ENCODE peak calls at places on chromosomes 5 and 9, in five cellular contexts. Z is AG08395; O is stimulated activated CD8-positive, alpha-beta memory T cell treated with anti-CD3 and anti-CD28 coated beads, Interleukin-12 subunit alpha, Interleukin-12 subunit beta, amount 100 ng/mL, for 1 hour; N is NCI-H510A treated with DMSO at 0.1 percent for 48 hours; T is A172. R is an unnamed sample.

GRCh38 chr5:77239126-77239741 is 28.8 kb downstream of the PDE8B start:
- DNase-seq in Z (peak; percentile 19), O (no peak), N (no peak), T (peak; percentile 26), R (no peak)

GRCh38 chr5:116303810-116304209 is 219.0 kb downstream of the COMMD10 start:
- DNase-seq in Z (no peak), O (no peak), N (no peak), T (no peak), R (no peak)

GRCh38 chr5:58543723-58544122 is 39.2 kb upstream of the RAB3C start:
- DNase-seq in Z (no peak), O (no peak), N (no peak), T (no peak), R (no peak)

GRCh38 chr5:157828949-157829639 is 29.9 kb downstream of the CLINT1 start:
- DNase-seq in Z (peak; percentile 4), O (no peak), N (no peak), T (peak; percentile 13), R (no peak)

GRCh38 chr5:4050203-4050602 is 454.6 kb downstream of the IRX1 start:
- DNase-seq in Z (no peak), O (no peak), N (no peak), T (no peak), R (no peak)

GRCh38 chr9:84947412-84947972 is 278.0 kb downstream of the NTRK2 start:
- DNase-seq in Z (no peak), O (no peak), N (no peak), T (no peak), R (peak; percentile 23)

GRCh38 chr5:83050723-83051340 is 26.4 kb downstream of the TMEM167A start:
- DNase-seq in Z (no peak), O (no peak), N (no peak), T (no peak), R (no peak)

GRCh38 chr9:13113751-13114150 is 165.7 kb downstream of the MPDZ start:
- DNase-seq in Z (peak; percentile 20), O (no peak), N (no peak), T (no peak), R (no peak)

GRCh38 chr9:84966876-84967830 is 297.6 kb downstream of the NTRK2 start:
- DNase-seq in Z (no peak), O (no peak), N (no peak), T (no peak), R (peak; percentile 82)

GRCh38 chr5:125326114-125326513 is 579.7 kb upstream of the ZNF608 start:
- DNase-seq in Z (peak; percentile 44), O (no peak), N (peak; percentile 74), T (peak; percentile 94), R (no peak)

GRCh38 chr9:78371981-78372380 is 75.1 kb downstream of the PSAT1 start:
- DNase-seq in Z (no peak), O (no peak), N (no peak), T (no peak), R (no peak)

GRCh38 chr5:159912033-159912800 is 4.1 kb upstream of the ADRA1B start:
- DNase-seq in Z (peak; percentile 73), O (no peak), N (no peak), T (peak; percentile 61), R (no peak)

GRCh38 chr5:159038907-159039306 is 60.8 kb downstream of the EBF1 start:
- DNase-seq in Z (peak; percentile 84), O (no peak), N (no peak), T (peak; percentile 67), R (no peak)

GRCh38 chr5:3605298-3606010 is 9.8 kb downstream of the IRX1 start:
- DNase-seq in Z (no peak), O (no peak), N (no peak), T (no peak), R (no peak)

GRCh38 chr5:19322716-19323485 is 665.1 kb downstream of the CDH18 start:
- DNase-seq in Z (no peak), O (no peak), N (peak; percentile 41), T (peak; percentile 68), R (no peak)

GRCh38 chr9:93026640-93027039 is 31.9 kb upstream of the SUSD3 start:
- DNase-seq in Z (no peak), O (no peak), N (no peak), T (no peak), R (no peak)

GRCh38 chr5:130104895-130105684 is 200.8 kb downstream of the CHSY3 start:
- DNase-seq in Z (peak; percentile 3), O (no peak), N (no peak), T (no peak), R (no peak)

GRCh38 chr5:17203329-17204132 is 13.9 kb upstream of the BASP1 start:
- DNase-seq in Z (peak; percentile 86), O (no peak), N (peak; percentile 83), T (peak; percentile 79), R (peak; percentile 77)

GRCh38 chr5:10559151-10559550 is 4.7 kb upstream of the ANKRD33B start:
- DNase-seq in Z (no peak), O (no peak), N (no peak), T (no peak), R (no peak)

GRCh38 chr5:179212870-179213269 is 132.4 kb downstream of the ADAMTS2 start:
- DNase-seq in Z (peak; percentile 46), O (no peak), N (no peak), T (no peak), R (no peak)

GRCh38 chr5:115435065-115435775 is 109.4 kb downstream of the FEM1C start:
- DNase-seq in Z (no peak), O (no peak), N (no peak), T (no peak), R (peak; percentile 45)

GRCh38 chr5:684771-685216 is 8.4 kb downstream of the TPPP start:
- DNase-seq in Z (no peak), O (no peak), N (no peak), T (no peak), R (peak; percentile 7)

GRCh38 chr5:9168791-9169611 is 376.9 kb downstream of the SEMA5A start:
- DNase-seq in Z (no peak), O (no peak), N (no peak), T (no peak), R (no peak)

GRCh38 chr5:58411372-58411771 is 48.5 kb downstream of the PLK2 start:
- DNase-seq in Z (no peak), O (no peak), N (no peak), T (no peak), R (no peak)